ENCODE peak calls at places on chromosomes 5 and 9, in seven cellular contexts. One of them, this sample, is unnamed.

GRCh38 chr5:155057626-155058025 is 44.1 kb downstream of the KIF4B start:
- DNase-seq in effector CD8-positive, alpha-beta T cell: no peak
- DNase-seq in transverse colon: no peak
- DNase-seq in activated T-cell treated with anti-CD3 and anti-CD28 coated beads for 1 hour: no peak
- DNase-seq in NCI-H1092: no peak
- DNase-seq in NCI-H1694: no peak
- DNase-seq in lung microvascular endothelial cell: no peak
- DNase-seq in this sample: no peak

GRCh38 chr5:143219696-143220095 is 183.8 kb downstream of the NR3C1 start:
- DNase-seq in NCI-H1092: no peak
- DNase-seq in effector CD8-positive, alpha-beta T cell: no peak
- DNase-seq in NCI-H1694: no peak
- DNase-seq in activated T-cell treated with anti-CD3 and anti-CD28 coated beads for 1 hour: no peak
- DNase-seq in transverse colon: no peak
- DNase-seq in lung microvascular endothelial cell: peak
- DNase-seq in this sample: no peak

GRCh38 chr9:12794024-12794799 is 19.4 kb downstream of the LURAP1L start:
- DNase-seq in NCI-H1092: no peak
- DNase-seq in lung microvascular endothelial cell: no peak
- DNase-seq in activated T-cell treated with anti-CD3 and anti-CD28 coated beads for 1 hour: no peak
- DNase-seq in transverse colon: no peak
- DNase-seq in NCI-H1694: no peak
- DNase-seq in effector CD8-positive, alpha-beta T cell: no peak
- DNase-seq in this sample: no peak

GRCh38 chr5:1476181-1476966 is 31.1 kb upstream of the SLC6A3 start:
- DNase-seq in transverse colon: no peak
- DNase-seq in lung microvascular endothelial cell: no peak
- DNase-seq in activated T-cell treated with anti-CD3 and anti-CD28 coated beads for 1 hour: no peak
- DNase-seq in NCI-H1694: no peak
- DNase-seq in effector CD8-positive, alpha-beta T cell: no peak
- DNase-seq in NCI-H1092: no peak
- DNase-seq in this sample: no peak

GRCh38 chr9:76417394-76417793 is 23.2 kb upstream of the RFK start:
- DNase-seq in activated T-cell treated with anti-CD3 and anti-CD28 coated beads for 1 hour: no peak
- DNase-seq in NCI-H1694: no peak
- DNase-seq in NCI-H1092: no peak
- DNase-seq in effector CD8-positive, alpha-beta T cell: no peak
- DNase-seq in lung microvascular endothelial cell: no peak
- DNase-seq in transverse colon: no peak
- DNase-seq in this sample: no peak

GRCh38 chr9:104864675-104865104 is 63.3 kb downstream of the ABCA1 start:
- DNase-seq in effector CD8-positive, alpha-beta T cell: no peak
- DNase-seq in NCI-H1694: no peak
- DNase-seq in NCI-H1092: no peak
- DNase-seq in activated T-cell treated with anti-CD3 and anti-CD28 coated beads for 1 hour: no peak
- DNase-seq in lung microvascular endothelial cell: no peak
- DNase-seq in transverse colon: no peak
- DNase-seq in this sample: no peak

GRCh38 chr9:86093788-86094555 is 5.4 kb downstream of the GOLM1 start:
- DNase-seq in effector CD8-positive, alpha-beta T cell: no peak
- DNase-seq in NCI-H1694: no peak
- DNase-seq in NCI-H1092: no peak
- DNase-seq in activated T-cell treated with anti-CD3 and anti-CD28 coated beads for 1 hour: no peak
- DNase-seq in transverse colon: peak
- DNase-seq in lung microvascular endothelial cell: no peak
- DNase-seq in this sample: peak

GRCh38 chr5:53643445-53643844 is 83.0 kb downstream of the NDUFS4 start:
- DNase-seq in NCI-H1694: no peak
- DNase-seq in activated T-cell treated with anti-CD3 and anti-CD28 coated beads for 1 hour: no peak
- DNase-seq in effector CD8-positive, alpha-beta T cell: no peak
- DNase-seq in lung microvascular endothelial cell: no peak
- DNase-seq in NCI-H1092: no peak
- DNase-seq in transverse colon: no peak
- DNase-seq in this sample: no peak

GRCh38 chr5:172343741-172344140 is 60.2 kb upstream of the UBTD2 start:
- DNase-seq in NCI-H1694: no peak
- DNase-seq in activated T-cell treated with anti-CD3 and anti-CD28 coated beads for 1 hour: no peak
- DNase-seq in NCI-H1092: no peak
- DNase-seq in lung microvascular endothelial cell: no peak
- DNase-seq in effector CD8-positive, alpha-beta T cell: no peak
- DNase-seq in transverse colon: no peak
- DNase-seq in this sample: no peak

This sample was measured in endothelial cell of umbilical vein.